ENCODE peak calls at places on chromosomes 7 and 10, in four cellular contexts. M is GM12878, L is K562, U is HL-60. R is an unnamed sample.

GRCh38 chr10:123687758-123688157 is 21.6 kb downstream of the GPR26 start:
- DNase-seq in M (no peak), L (no peak), U (no peak), R (no peak)

GRCh38 chr7:105307163-105307672 is 81.5 kb downstream of the SRPK2 start:
- DNase-seq in M (no peak), L (no peak), U (no peak), R (no peak)

GRCh38 chr10:88389456-88389855 is 193.7 kb downstream of the RNLS start:
- DNase-seq in M (peak; percentile 41), L (no peak), U (no peak), R (no peak)

GRCh38 chr10:43679509-43679908 is 30.8 kb upstream of the ZNF32 start:
- DNase-seq in M (no peak), L (no peak), U (no peak), R (no peak)

GRCh38 chr7:28332031-28332430 is 80.3 kb upstream of the CREB5 start:
- DNase-seq in M (no peak), L (no peak), U (no peak), R (no peak)

GRCh38 chr10:118034755-118035154 is 12.0 kb downstream of the RAB11FIP2 start:
- DNase-seq in M (no peak), L (no peak), U (no peak), R (no peak)

GRCh38 chr7:31938650-31939049 is 131.6 kb downstream of the PDE1C start:
- DNase-seq in M (no peak), L (no peak), U (no peak), R (no peak)

GRCh38 chr10:79179404-79180309 is 110.9 kb downstream of the ZMIZ1 start:
- DNase-seq in M (no peak), L (peak; percentile 69), U (no peak), R (no peak)

GRCh38 chr10:91054325-91054724 is 133.4 kb upstream of the ANKRD1 start:
- DNase-seq in M (no peak), L (no peak), U (no peak), R (no peak)

GRCh38 chr7:90594791-90595317 is 1.3 kb upstream of the CDK14 start:
- DNase-seq in M (no peak), L (no peak), U (no peak), R (no peak)

GRCh38 chr10:129793479-129793878 is 170.6 kb downstream of the EBF3 start:
- DNase-seq in M (no peak), L (no peak), U (no peak), R (no peak)

GRCh38 chr7:98106647-98107312 is at the start of gene LMTK2:
- DNase-seq in M (peak; percentile 65), L (peak; percentile 100), U (peak; percentile 78), R (peak; percentile 85)

GRCh38 chr10:1394155-1394912 is 338.1 kb downstream of the WDR37 start:
- DNase-seq in M (no peak), L (no peak), U (no peak), R (no peak)

GRCh38 chr7:115096262-115096661 is 174.4 kb downstream of the MDFIC start:
- DNase-seq in M (no peak), L (no peak), U (no peak), R (no peak)

GRCh38 chr10:102595293-102595692 is 49.0 kb upstream of the TRIM8 start:
- DNase-seq in M (no peak), L (no peak), U (no peak), R (no peak)

GRCh38 chr7:36284470-36284869 is 105.2 kb upstream of the ANLN start:
- DNase-seq in M (no peak), L (no peak), U (no peak), R (no peak)

GRCh38 chr7:151823783-151824182 is 53.1 kb downstream of the PRKAG2 start:
- DNase-seq in M (no peak), L (no peak), U (no peak), R (no peak)

GRCh38 chr10:12221323-12222298 is 25.6 kb downstream of the CDC123 start:
- DNase-seq in M (no peak), L (peak; percentile 74), U (no peak), R (no peak)

GRCh38 chr7:84484502-84485079 is 290.0 kb upstream of the SEMA3A start:
- DNase-seq in M (no peak), L (no peak), U (no peak), R (no peak)

GRCh38 chr7:8480466-8480865 is 47.1 kb downstream of the NXPH1 start:
- DNase-seq in M (no peak), L (no peak), U (no peak), R (no peak)

GRCh38 chr10:88281592-88282268 is 301.4 kb downstream of the RNLS start:
- DNase-seq in M (no peak), L (no peak), U (no peak), R (no peak)

GRCh38 chr7:128210036-128210347 is 31.1 kb upstream of the LEP start:
- DNase-seq in M (no peak), L (no peak), U (no peak), R (no peak)

GRCh38 chr7:131602994-131603372 is 46.6 kb upstream of the PODXL start:
- DNase-seq in M (no peak), L (no peak), U (no peak), R (no peak)

GRCh38 chr7:69967152-69967591 is 368.9 kb downstream of the AUTS2 start:
- DNase-seq in M (no peak), L (no peak), U (no peak), R (no peak)

GRCh38 chr10:131849591-131850489 is 51.0 kb upstream of the PPP2R2D start:
- DNase-seq in M (no peak), L (no peak), U (no peak), R (no peak)

GRCh38 chr7:27834179-27834921 is 94.4 kb downstream of the TAX1BP1 start:
- DNase-seq in M (no peak), L (no peak), U (no peak), R (no peak)

GRCh38 chr7:77467453-77467852 is 51.3 kb upstream of the GSAP start:
- DNase-seq in M (no peak), L (no peak), U (no peak), R (no peak)

GRCh38 chr7:137395425-137395824 is 51.9 kb upstream of the PTN start:
- DNase-seq in M (no peak), L (no peak), U (no peak), R (no peak)

GRCh38 chr7:143245123-143245522 is 18.1 kb upstream of the GSTK1 start:
- DNase-seq in M (no peak), L (no peak), U (peak; percentile 64), R (no peak)

GRCh38 chr7:12481722-12482121 is 78.1 kb upstream of the VWDE start:
- DNase-seq in M (no peak), L (no peak), U (no peak), R (no peak)

GRCh38 chr7:130131191-130131834 is 61.0 kb downstream of the KLHDC10 start:
- DNase-seq in M (no peak), L (no peak), U (no peak), R (no peak)

GRCh38 chr7:129615018-129615417 is 3.5 kb downstream of the NRF1 start:
- DNase-seq in M (peak; percentile 51), L (no peak), U (peak; percentile 68), R (peak; percentile 17)

GRCh38 chr7:116800594-116800993 is 61.8 kb upstream of the CAPZA2 start:
- DNase-seq in M (no peak), L (no peak), U (no peak), R (no peak)

GRCh38 chr7:30728591-30729100 is 23.3 kb upstream of the INMT start:
- DNase-seq in M (no peak), L (no peak), U (no peak), R (no peak)

GRCh38 chr7:7265057-7265456 is 82.7 kb downstream of the C1GALT1 start:
- DNase-seq in M (no peak), L (no peak), U (no peak), R (no peak)

GRCh38 chr7:42180806-42181205 is 56.2 kb downstream of the GLI3 start:
- DNase-seq in M (no peak), L (no peak), U (no peak), R (no peak)

GRCh38 chr7:117127585-117128168 is 174.4 kb downstream of the ST7 start:
- DNase-seq in M (peak; percentile 23), L (peak; percentile 59), U (no peak), R (no peak)

GRCh38 chr7:50594136-50594535 is 28.9 kb upstream of the DDC start:
- DNase-seq in M (no peak), L (no peak), U (no peak), R (no peak)

GRCh38 chr10:129875993-129876727 is 87.9 kb downstream of the EBF3 start:
- DNase-seq in M (no peak), L (no peak), U (no peak), R (no peak)

DNA sequence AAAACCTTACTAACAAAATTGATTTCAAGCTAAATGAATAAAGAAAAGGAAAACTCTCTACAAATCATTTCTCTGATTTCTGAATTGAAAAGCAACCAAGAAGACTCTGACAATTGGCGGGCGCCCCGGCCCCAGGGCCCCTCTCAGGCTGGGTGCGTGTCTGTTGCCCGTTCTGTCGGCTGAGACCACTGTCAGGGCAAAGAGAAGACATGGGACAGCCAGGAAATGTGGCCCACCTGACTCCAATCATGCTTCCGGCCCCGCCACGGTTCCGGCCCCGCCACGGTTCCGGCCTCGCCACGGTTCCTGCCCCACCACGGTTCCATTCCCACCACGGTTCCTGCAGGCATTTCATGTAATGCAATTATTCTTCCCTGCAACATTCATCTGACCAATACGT is 115.9 kb downstream of the PTPRN2 start:
- DNase-seq in M (no peak), L (no peak), U (no peak), R (no peak)
- TF ChIP-seq SPI1 in M (no peak), L (no peak), U (no peak), R (no peak)

GRCh38 chr7:140068033-140068432 is 5.3 kb upstream of the PARP12 start:
- DNase-seq in M (no peak), L (no peak), U (no peak), R (no peak)
- TF ChIP-seq SPI1 in M (no peak), L (no peak), U (no peak), R (no peak)

GRCh38 chr10:121595806-121596667 is 2.2 kb downstream of the FGFR2 start:
- DNase-seq in M (no peak), L (no peak), U (no peak), R (no peak)
- TF ChIP-seq SPI1 in M (no peak), L (no peak), U (no peak), R (no peak)

GRCh38 chr7:56099653-56100052 is 6.6 kb downstream of the CHCHD2 start:
- DNase-seq in M (no peak), L (no peak), U (no peak), R (no peak)

GRCh38 chr7:56092789-56093531 is at the start of gene PHKG1:
- DNase-seq in M (no peak), L (peak; percentile 33), U (no peak), R (no peak)

GRCh38 chr7:56097700-56098099 is 4.9 kb upstream of the PHKG1 start:
- DNase-seq in M (no peak), L (peak; percentile 43), U (no peak), R (no peak)
- TF ChIP-seq SPI1 in M (no peak), L (peak; percentile 57), U (no peak), R (no peak)

R was measured in GM12891.